ENCODE peak calls at places on chromosomes 11 and 22, in six cellular contexts. One of them, this sample, is unnamed.

GRCh38 chr11:58059011-58059358 is 28.2 kb downstream of the OR6Q1 start:
- DNase-seq in uterus: no peak
- DNase-seq in heart left ventricle: no peak
- DNase-seq in IMR-90: peak; percentile 92
- DNase-seq in stomach: no peak
- DNase-seq in prostate gland: no peak
- DNase-seq in this sample: no peak

GRCh38 chr11:43567396-43567975 is 113.1 kb upstream of the HSD17B12 start:
- DNase-seq in IMR-90: peak; percentile 56
- DNase-seq in prostate gland: no peak
- DNase-seq in uterus: no peak
- DNase-seq in stomach: no peak
- DNase-seq in heart left ventricle: no peak
- DNase-seq in this sample: no peak

GRCh38 chr11:131073167-131073566 is 156.9 kb upstream of the SNX19 start:
- DNase-seq in prostate gland: no peak
- DNase-seq in uterus: no peak
- DNase-seq in IMR-90: peak; percentile 28
- DNase-seq in stomach: no peak
- DNase-seq in heart left ventricle: no peak
- DNase-seq in this sample: no peak

GRCh38 chr11:6321356-6321755 is 1.1 kb upstream of the CAVIN3 start:
- DNase-seq in stomach: no peak
- DNase-seq in heart left ventricle: no peak
- DNase-seq in prostate gland: no peak
- DNase-seq in uterus: peak; percentile 31
- DNase-seq in IMR-90: no peak
- DNase-seq in this sample: peak; percentile 22

GRCh38 chr11:16186680-16187079 is 169.7 kb downstream of the SOX6 start:
- DNase-seq in IMR-90: no peak
- DNase-seq in prostate gland: no peak
- DNase-seq in uterus: no peak
- DNase-seq in stomach: no peak
- DNase-seq in heart left ventricle: no peak
- DNase-seq in this sample: no peak

GRCh38 chr11:113577356-113578163 is 102.4 kb upstream of the DRD2 start:
- DNase-seq in prostate gland: no peak
- DNase-seq in IMR-90: no peak
- DNase-seq in heart left ventricle: no peak
- DNase-seq in uterus: no peak
- DNase-seq in stomach: peak; percentile 56
- DNase-seq in this sample: no peak

GRCh38 chr22:28112548-28113043 is 193.5 kb upstream of the PITPNB start:
- DNase-seq in heart left ventricle: peak; percentile 50
- DNase-seq in stomach: no peak
- DNase-seq in uterus: peak; percentile 30
- DNase-seq in prostate gland: no peak
- DNase-seq in IMR-90: peak; percentile 43
- DNase-seq in this sample: peak; percentile 87

GRCh38 chr11:133123371-133123770 is 408.9 kb downstream of the OPCML start:
- DNase-seq in IMR-90: no peak
- DNase-seq in prostate gland: no peak
- DNase-seq in uterus: no peak
- DNase-seq in stomach: no peak
- DNase-seq in heart left ventricle: no peak
- DNase-seq in this sample: no peak

GRCh38 chr22:22691716-22692701 is 47.6 kb downstream of the GGTLC2 start:
- DNase-seq in prostate gland: no peak
- DNase-seq in heart left ventricle: no peak
- DNase-seq in uterus: no peak
- DNase-seq in stomach: no peak
- DNase-seq in IMR-90: no peak
- DNase-seq in this sample: no peak

GRCh38 chr11:118002541-118003019 is 16.4 kb downstream of the IL10RA start:
- DNase-seq in stomach: no peak
- DNase-seq in IMR-90: no peak
- DNase-seq in prostate gland: no peak
- DNase-seq in uterus: peak; percentile 69
- DNase-seq in heart left ventricle: peak; percentile 84
- DNase-seq in this sample: no peak

GRCh38 chr11:119782673-119783072 is 53.7 kb upstream of the NECTIN1 start:
- DNase-seq in stomach: no peak
- DNase-seq in prostate gland: no peak
- DNase-seq in heart left ventricle: peak; percentile 26
- DNase-seq in uterus: peak; percentile 28
- DNase-seq in IMR-90: peak; percentile 8
- DNase-seq in this sample: no peak

GRCh38 chr11:15551897-15552851 is 437.5 kb downstream of the INSC start:
- DNase-seq in heart left ventricle: no peak
- DNase-seq in stomach: no peak
- DNase-seq in IMR-90: no peak
- DNase-seq in prostate gland: no peak
- DNase-seq in uterus: no peak
- DNase-seq in this sample: no peak

GRCh38 chr22:35997438-35997837 is 31.2 kb downstream of the RBFOX2 start:
- DNase-seq in IMR-90: peak; percentile 81
- DNase-seq in stomach: no peak
- DNase-seq in heart left ventricle: peak; percentile 21
- DNase-seq in prostate gland: no peak
- DNase-seq in uterus: no peak
- DNase-seq in this sample: no peak

GRCh38 chr11:32006799-32007388 is 84.0 kb upstream of the RCN1 start:
- DNase-seq in heart left ventricle: no peak
- DNase-seq in stomach: no peak
- DNase-seq in uterus: no peak
- DNase-seq in IMR-90: peak; percentile 51
- DNase-seq in prostate gland: no peak
- DNase-seq in this sample: no peak

GRCh38 chr22:28072066-28072465 is 153.0 kb upstream of the PITPNB start:
- DNase-seq in heart left ventricle: no peak
- DNase-seq in uterus: no peak
- DNase-seq in stomach: no peak
- DNase-seq in IMR-90: peak; percentile 44
- DNase-seq in prostate gland: no peak
- DNase-seq in this sample: no peak

GRCh38 chr11:64224891-64225607 is 937 bp downstream of the TRPT1 start:
- DNase-seq in prostate gland: no peak
- DNase-seq in uterus: no peak
- DNase-seq in IMR-90: no peak
- DNase-seq in stomach: no peak
- DNase-seq in heart left ventricle: no peak
- DNase-seq in this sample: no peak

DNA sequence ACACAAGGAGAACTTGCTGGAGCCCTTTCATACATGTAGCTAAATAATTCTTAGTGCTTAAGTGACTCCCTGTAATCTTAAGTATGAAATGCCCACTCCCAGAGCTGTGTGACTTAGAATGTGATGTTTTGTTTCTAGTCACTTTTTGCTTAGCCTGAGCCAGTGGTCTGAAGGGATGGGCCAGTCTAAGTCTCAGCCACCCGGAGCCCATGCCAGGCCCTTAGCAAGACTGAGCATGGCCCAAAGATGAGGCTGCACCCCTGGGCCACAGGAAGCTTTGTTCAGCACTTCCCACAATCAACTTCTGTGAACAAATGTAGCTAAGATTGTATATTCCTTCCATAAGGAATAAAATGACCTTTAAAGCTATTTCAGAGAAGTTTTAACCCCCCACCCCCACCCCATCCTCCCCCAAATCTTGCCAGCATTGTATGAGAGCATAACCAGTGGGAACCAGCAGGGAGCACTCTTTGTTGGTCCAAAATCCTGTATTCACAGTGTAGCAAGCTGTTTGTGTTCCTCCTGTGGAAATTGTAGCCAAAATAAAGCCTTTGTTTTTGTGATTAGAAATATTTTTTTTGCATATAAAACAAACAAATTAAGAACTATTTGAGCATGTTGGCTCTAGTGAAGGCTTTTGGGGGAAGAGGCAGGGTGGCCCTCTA is 73.8 kb upstream of the GAL start:
- DNase-seq in uterus: no peak
- DNase-seq in prostate gland: no peak
- DNase-seq in stomach: no peak
- DNase-seq in IMR-90: peak; percentile 5
- DNase-seq in heart left ventricle: no peak
- DNase-seq in this sample: no peak
- TF ChIP-seq CTCF in uterus: no peak
- TF ChIP-seq CTCF in prostate gland: peak; percentile 25
- TF ChIP-seq CTCF in stomach: no peak
- TF ChIP-seq CTCF in IMR-90: peak; percentile 34
- TF ChIP-seq CTCF in heart left ventricle: no peak
- TF ChIP-seq CTCF in this sample: no peak

GRCh38 chr11:111980062-111980461 is 42.9 kb downstream of the DIXDC1 start:
- DNase-seq in heart left ventricle: no peak
- DNase-seq in stomach: no peak
- DNase-seq in prostate gland: no peak
- DNase-seq in IMR-90: no peak
- DNase-seq in uterus: no peak
- DNase-seq in this sample: no peak

GRCh38 chr11:111983187-111983986 is 41.8 kb upstream of the DLAT start:
- DNase-seq in stomach: peak; percentile 71
- DNase-seq in prostate gland: peak; percentile 60
- DNase-seq in IMR-90: peak; percentile 72
- DNase-seq in heart left ventricle: no peak
- DNase-seq in uterus: no peak
- DNase-seq in this sample: no peak

GRCh38 chr11:111981270-111981669 is 43.9 kb upstream of the DLAT start:
- DNase-seq in stomach: no peak
- DNase-seq in prostate gland: no peak
- DNase-seq in uterus: no peak
- DNase-seq in heart left ventricle: no peak
- DNase-seq in IMR-90: no peak
- DNase-seq in this sample: no peak

GRCh38 chr11:111982532-111983186 is 42.5 kb upstream of the DLAT start:
- DNase-seq in prostate gland: no peak
- DNase-seq in stomach: no peak
- DNase-seq in heart left ventricle: no peak
- DNase-seq in IMR-90: no peak
- DNase-seq in uterus: no peak
- DNase-seq in this sample: no peak

GRCh38 chr11:111982019-111982464 is 43.2 kb upstream of the DLAT start:
- DNase-seq in prostate gland: peak; percentile 87
- DNase-seq in IMR-90: peak; percentile 43
- DNase-seq in uterus: peak; percentile 57
- DNase-seq in heart left ventricle: peak; percentile 39
- DNase-seq in stomach: peak; percentile 88
- DNase-seq in this sample: peak; percentile 57
- H3K4me3 ChIP-seq in prostate gland: peak overlapping the region; percentile 17
- H3K4me3 ChIP-seq in IMR-90: no peak overlapping the region
- H3K4me3 ChIP-seq in uterus: no peak overlapping the region
- H3K4me3 ChIP-seq in heart left ventricle: no peak overlapping the region
- H3K4me3 ChIP-seq in stomach: peak overlapping the region; percentile 22
- H3K4me3 ChIP-seq in this sample: no peak overlapping the region

GRCh38 chr11:3030289-3031070 is 26.7 kb downstream of the CARS1 start:
- DNase-seq in heart left ventricle: no peak
- DNase-seq in stomach: no peak
- DNase-seq in prostate gland: peak; percentile 25
- DNase-seq in IMR-90: no peak
- DNase-seq in uterus: no peak
- DNase-seq in this sample: no peak

GRCh38 chr11:3026803-3027202 is 30.4 kb downstream of the CARS1 start:
- DNase-seq in heart left ventricle: no peak
- DNase-seq in stomach: no peak
- DNase-seq in prostate gland: no peak
- DNase-seq in uterus: no peak
- DNase-seq in IMR-90: no peak
- DNase-seq in this sample: no peak

GRCh38 chr11:3022982-3023381 is 30.9 kb upstream of the NAP1L4 start:
- DNase-seq in prostate gland: no peak
- DNase-seq in uterus: no peak
- DNase-seq in stomach: no peak
- DNase-seq in heart left ventricle: no peak
- DNase-seq in IMR-90: peak; percentile 49
- DNase-seq in this sample: no peak

GRCh38 chr11:3028808-3029207 is 28.4 kb downstream of the CARS1 start:
- DNase-seq in IMR-90: no peak
- DNase-seq in prostate gland: no peak
- DNase-seq in stomach: no peak
- DNase-seq in uterus: no peak
- DNase-seq in heart left ventricle: no peak
- DNase-seq in this sample: no peak
- TF ChIP-seq POLR2A in IMR-90: no peak
- TF ChIP-seq POLR2A in prostate gland: no peak
- TF ChIP-seq POLR2A in stomach: no peak
- TF ChIP-seq POLR2A in uterus: no peak
- TF ChIP-seq POLR2A in heart left ventricle: no peak
- TF ChIP-seq POLR2A in this sample: no peak

GRCh38 chr22:37195921-37196320 is 7.9 kb upstream of the C1QTNF6 start:
- DNase-seq in prostate gland: no peak
- DNase-seq in IMR-90: peak; percentile 16
- DNase-seq in uterus: peak; percentile 56
- DNase-seq in heart left ventricle: no peak
- DNase-seq in stomach: no peak
- DNase-seq in this sample: no peak

GRCh38 chr22:37198290-37199102 is 10.4 kb upstream of the C1QTNF6 start:
- DNase-seq in prostate gland: peak; percentile 86
- DNase-seq in heart left ventricle: peak; percentile 85
- DNase-seq in IMR-90: peak; percentile 58
- DNase-seq in stomach: peak; percentile 88
- DNase-seq in uterus: peak; percentile 84
- DNase-seq in this sample: peak; percentile 98

GRCh38 chr22:37194750-37195149 is 6.7 kb upstream of the C1QTNF6 start:
- DNase-seq in IMR-90: no peak
- DNase-seq in prostate gland: no peak
- DNase-seq in heart left ventricle: no peak
- DNase-seq in stomach: no peak
- DNase-seq in uterus: no peak
- DNase-seq in this sample: no peak

GRCh38 chr22:37197451-37198289 is 9.6 kb upstream of the C1QTNF6 start:
- DNase-seq in uterus: peak; percentile 86
- DNase-seq in stomach: peak; percentile 51
- DNase-seq in prostate gland: peak; percentile 38
- DNase-seq in heart left ventricle: no peak
- DNase-seq in IMR-90: peak; percentile 61
- DNase-seq in this sample: no peak

DNA sequence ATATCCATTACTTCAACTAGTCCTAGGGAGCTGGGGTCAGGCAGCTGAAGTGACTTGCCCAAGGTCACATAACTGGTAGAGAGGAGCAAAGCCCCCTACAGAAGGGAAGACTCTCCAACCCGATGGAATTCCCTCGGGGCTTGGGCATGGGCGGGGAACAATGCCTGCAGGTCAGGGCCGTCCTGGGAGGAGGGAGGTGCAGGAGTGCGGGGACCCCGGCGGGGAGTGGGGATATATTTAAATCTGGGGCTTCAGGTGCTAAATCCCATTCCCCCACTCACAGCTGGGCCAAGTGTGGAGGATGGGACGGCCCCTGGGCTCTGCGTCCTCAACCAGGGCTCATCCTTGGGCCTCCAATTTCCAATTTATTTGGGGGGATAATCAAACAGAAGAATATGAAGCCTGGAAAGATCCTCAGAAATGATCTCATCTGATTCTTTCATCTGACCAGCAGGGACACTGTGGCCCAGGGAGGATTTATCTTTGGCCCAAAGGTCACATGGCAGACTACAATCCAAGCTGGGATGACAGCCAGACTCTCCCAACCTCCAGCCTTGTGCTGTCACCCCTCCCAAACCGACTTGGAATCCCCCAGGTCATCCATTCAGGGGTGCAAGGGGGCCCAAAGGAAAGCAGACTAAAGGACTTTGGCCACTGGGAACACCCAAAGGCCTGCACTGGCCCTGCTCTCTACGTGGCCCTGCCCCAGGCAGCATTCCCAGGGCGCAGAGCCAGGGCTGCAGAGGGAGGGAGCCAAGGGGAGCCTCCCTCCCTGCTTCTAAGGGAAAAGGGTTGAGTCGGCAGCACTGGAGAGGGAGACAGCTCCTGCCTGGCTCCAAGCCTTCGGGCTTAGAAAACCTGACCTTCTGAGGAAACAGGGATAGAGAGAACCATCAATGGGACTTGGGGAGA is 8.7 kb upstream of the C1QTNF6 start:
- DNase-seq in IMR-90: peak; percentile 79
- DNase-seq in uterus: peak; percentile 90
- DNase-seq in heart left ventricle: peak; percentile 87
- DNase-seq in prostate gland: peak; percentile 69
- DNase-seq in stomach: peak; percentile 91
- DNase-seq in this sample: peak; percentile 77
- TF ChIP-seq CTCF in IMR-90: peak; percentile 5
- TF ChIP-seq CTCF in uterus: peak; percentile 9
- TF ChIP-seq CTCF in heart left ventricle: peak; percentile 32
- TF ChIP-seq CTCF in prostate gland: no peak
- TF ChIP-seq CTCF in stomach: no peak
- TF ChIP-seq CTCF in this sample: no peak

This sample was measured in lower leg skin.